ENCODE peak calls at places on chromosomes 3 and 15, in seven cellular contexts. One of them, this sample, is unnamed.

GRCh38 chr3:83890039-83890762 is 1068.6 kb upstream of the CADM2 start:
- DNase-seq in fibroblast of pulmonary artery: no peak
- DNase-seq in GM12865: no peak
- DNase-seq in fibroblast of mammary gland: peak; percentile 2
- DNase-seq in kidney epithelial cell: no peak
- DNase-seq in heart left ventricle: no peak
- DNase-seq in ovary: no peak
- DNase-seq in this sample: no peak

GRCh38 chr3:171770689-171771620 is 39.3 kb downstream of the PLD1 start:
- DNase-seq in fibroblast of pulmonary artery: peak; percentile 93
- DNase-seq in GM12865: peak; percentile 75
- DNase-seq in fibroblast of mammary gland: peak; percentile 90
- DNase-seq in kidney epithelial cell: peak; percentile 69
- DNase-seq in heart left ventricle: peak; percentile 55
- DNase-seq in ovary: peak; percentile 54
- DNase-seq in this sample: peak; percentile 60

GRCh38 chr3:126607214-126607908 is 47.6 kb downstream of the TXNRD3 start:
- DNase-seq in fibroblast of pulmonary artery: peak; percentile 62
- DNase-seq in GM12865: peak; percentile 3
- DNase-seq in fibroblast of mammary gland: peak; percentile 72
- DNase-seq in kidney epithelial cell: no peak
- DNase-seq in heart left ventricle: no peak
- DNase-seq in ovary: no peak
- DNase-seq in this sample: no peak

GRCh38 chr3:194379651-194380050 is 10.1 kb upstream of the LRRC15 start:
- DNase-seq in fibroblast of pulmonary artery: no peak
- DNase-seq in GM12865: no peak
- DNase-seq in fibroblast of mammary gland: no peak
- DNase-seq in kidney epithelial cell: no peak
- DNase-seq in heart left ventricle: no peak
- DNase-seq in ovary: no peak
- DNase-seq in this sample: no peak

GRCh38 chr3:105656607-105657504 is 212.0 kb downstream of the CBLB start:
- DNase-seq in fibroblast of pulmonary artery: peak; percentile 9
- DNase-seq in GM12865: no peak
- DNase-seq in fibroblast of mammary gland: no peak
- DNase-seq in kidney epithelial cell: no peak
- DNase-seq in heart left ventricle: no peak
- DNase-seq in ovary: no peak
- DNase-seq in this sample: no peak

GRCh38 chr3:148955544-148956346 is 35.6 kb upstream of the GYG1 start:
- DNase-seq in fibroblast of pulmonary artery: peak; percentile 93
- DNase-seq in GM12865: peak; percentile 64
- DNase-seq in fibroblast of mammary gland: peak; percentile 93
- DNase-seq in kidney epithelial cell: peak; percentile 73
- DNase-seq in heart left ventricle: peak; percentile 53
- DNase-seq in ovary: peak; percentile 62
- DNase-seq in this sample: peak; percentile 67

GRCh38 chr15:62051166-62051565 is 9.1 kb downstream of the VPS13C start:
- DNase-seq in fibroblast of pulmonary artery: no peak
- DNase-seq in GM12865: no peak
- DNase-seq in fibroblast of mammary gland: no peak
- DNase-seq in kidney epithelial cell: no peak
- DNase-seq in heart left ventricle: no peak
- DNase-seq in ovary: no peak
- DNase-seq in this sample: no peak

GRCh38 chr3:171967932-171968678 is 71.3 kb upstream of the FNDC3B start:
- DNase-seq in fibroblast of pulmonary artery: peak; percentile 90
- DNase-seq in GM12865: no peak
- DNase-seq in fibroblast of mammary gland: peak; percentile 81
- DNase-seq in kidney epithelial cell: no peak
- DNase-seq in heart left ventricle: no peak
- DNase-seq in ovary: no peak
- DNase-seq in this sample: no peak

GRCh38 chr15:49423906-49424520 is 971 bp downstream of the FGF7 start:
- DNase-seq in fibroblast of pulmonary artery: peak; percentile 24
- DNase-seq in GM12865: no peak
- DNase-seq in fibroblast of mammary gland: peak; percentile 56
- DNase-seq in kidney epithelial cell: no peak
- DNase-seq in heart left ventricle: no peak
- DNase-seq in ovary: no peak
- DNase-seq in this sample: no peak
- H3K4me3 ChIP-seq in fibroblast of pulmonary artery: peak overlapping the region; percentile 38
- H3K4me3 ChIP-seq in GM12865: no peak overlapping the region
- H3K4me3 ChIP-seq in fibroblast of mammary gland: peak overlapping the region; percentile 74
- H3K4me3 ChIP-seq in kidney epithelial cell: no peak overlapping the region
- H3K4me3 ChIP-seq in heart left ventricle: peak overlapping the region; percentile 53
- H3K4me3 ChIP-seq in ovary: peak overlapping the region; percentile 51
- H3K4me3 ChIP-seq in this sample: no peak overlapping the region

GRCh38 chr3:117811797-117812196 is 1102.2 kb downstream of the TUSC7 start:
- DNase-seq in fibroblast of pulmonary artery: no peak
- DNase-seq in GM12865: no peak
- DNase-seq in fibroblast of mammary gland: no peak
- DNase-seq in kidney epithelial cell: no peak
- DNase-seq in heart left ventricle: no peak
- DNase-seq in ovary: no peak
- DNase-seq in this sample: peak; percentile 48
- TF ChIP-seq CTCF in fibroblast of pulmonary artery: no peak
- TF ChIP-seq CTCF in GM12865: no peak
- TF ChIP-seq CTCF in fibroblast of mammary gland: no peak
- TF ChIP-seq CTCF in kidney epithelial cell: no peak
- TF ChIP-seq CTCF in heart left ventricle: no peak
- TF ChIP-seq CTCF in ovary: no peak
- TF ChIP-seq CTCF in this sample: no peak

DNA sequence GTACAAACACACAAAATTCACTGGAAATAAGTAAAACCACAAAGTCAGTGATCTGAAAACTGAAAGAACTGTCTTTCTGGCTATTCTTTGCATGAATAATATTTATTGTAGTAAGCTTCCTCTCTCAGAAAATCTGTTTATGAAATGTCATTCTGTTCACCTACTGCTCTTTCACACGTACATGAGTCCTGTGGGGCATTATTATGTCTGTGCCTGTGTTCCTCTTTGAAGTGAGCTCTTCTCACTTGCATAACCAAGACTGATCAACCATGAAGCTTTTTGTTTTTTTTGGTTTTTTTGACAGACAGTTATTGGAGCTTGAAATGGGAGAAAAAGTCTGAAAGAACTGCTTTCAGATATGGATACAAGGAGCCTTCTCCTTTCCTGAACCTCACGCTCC is 195.8 kb downstream of the PLCH1 start:
- DNase-seq in fibroblast of pulmonary artery: no peak
- DNase-seq in GM12865: peak; percentile 20
- DNase-seq in fibroblast of mammary gland: no peak
- DNase-seq in kidney epithelial cell: no peak
- DNase-seq in heart left ventricle: no peak
- DNase-seq in ovary: no peak
- DNase-seq in this sample: no peak
- H3K4me3 ChIP-seq in fibroblast of pulmonary artery: no peak overlapping the region
- H3K4me3 ChIP-seq in GM12865: no peak overlapping the region
- H3K4me3 ChIP-seq in fibroblast of mammary gland: no peak overlapping the region
- H3K4me3 ChIP-seq in kidney epithelial cell: no peak overlapping the region
- H3K4me3 ChIP-seq in heart left ventricle: no peak overlapping the region
- H3K4me3 ChIP-seq in ovary: no peak overlapping the region
- H3K4me3 ChIP-seq in this sample: no peak overlapping the region

GRCh38 chr3:9826815-9827574 is 16.8 kb downstream of the RPUSD3 start:
- DNase-seq in fibroblast of pulmonary artery: peak; percentile 34
- DNase-seq in GM12865: peak; percentile 47
- DNase-seq in fibroblast of mammary gland: peak; percentile 30
- DNase-seq in kidney epithelial cell: no peak
- DNase-seq in heart left ventricle: no peak
- DNase-seq in ovary: no peak
- DNase-seq in this sample: no peak
- TF ChIP-seq CTCF in fibroblast of pulmonary artery: no peak
- TF ChIP-seq CTCF in GM12865: peak; percentile 25
- TF ChIP-seq CTCF in fibroblast of mammary gland: peak; percentile 28
- TF ChIP-seq CTCF in kidney epithelial cell: peak; percentile 26
- TF ChIP-seq CTCF in heart left ventricle: no peak
- TF ChIP-seq CTCF in ovary: no peak
- TF ChIP-seq CTCF in this sample: no peak

This sample was measured in retinal pigment epithelial cell.